ENCODE peak calls at places on chromosome 2, in eight cellular contexts. I is HCT116; J is left lung; O is PC-3; M is IMR-90; S is breast epithelium; G is naive thymus-derived CD4-positive, alpha-beta T cell; V is CD4-positive, CD25-positive, alpha-beta regulatory T cell. B is an unnamed sample. For H3K36me3 and H3K4me1, the result is how much of the 10 kb centered on the place peaks cover.

GRCh38 chr2:124112966-124113365 is 87.9 kb downstream of the CNTNAP5 start:
- DNase-seq in I (no peak), J (no peak), O (peak), M (peak), S (no peak), G (no peak), V (no peak), B (no peak)

GRCh38 chr2:234451852-234452625 is 44.8 kb downstream of the ARL4C start:
- DNase-seq in I (no peak), J (no peak), O (peak), M (peak), S (no peak), G (peak), V (peak), B (no peak)

GRCh38 chr2:175687465-175687864 is 314.6 kb downstream of the LNPK start:
- DNase-seq in I (no peak), J (no peak), O (no peak), M (no peak), S (no peak), G (no peak), V (no peak), B (no peak)

GRCh38 chr2:128777091-128778045 is 458.7 kb upstream of the HS6ST1 start:
- DNase-seq in I (no peak), J (peak), O (no peak), M (no peak), S (peak), G (no peak), V (no peak), B (peak)

GRCh38 chr2:237438082-237438925 is 24.3 kb upstream of the COL6A3 start:
- DNase-seq in I (no peak), J (no peak), O (peak), M (no peak), S (no peak), G (no peak), V (no peak), B (no peak)

GRCh38 chr2:222477962-222478608 is 53.7 kb downstream of the SGPP2 start:
- DNase-seq in I (no peak), J (no peak), O (no peak), M (no peak), S (no peak), G (no peak), V (no peak), B (no peak)

GRCh38 chr2:118085173-118086023 is 2.9 kb upstream of the INSIG2 start:
- DNase-seq in I (no peak), J (no peak), O (peak), M (no peak), S (no peak), G (no peak), V (no peak), B (no peak)

GRCh38 chr2:160371251-160372009 is 122.2 kb downstream of the RBMS1 start:
- DNase-seq in I (no peak), J (no peak), O (no peak), M (no peak), S (no peak), G (no peak), V (no peak), B (no peak)

GRCh38 chr2:222813177-222813843 is 47.5 kb upstream of the ACSL3 start:
- DNase-seq in I (no peak), J (no peak), O (peak), M (no peak), S (no peak), G (no peak), V (peak), B (no peak)

GRCh38 chr2:72925328-72925943 is 8.1 kb downstream of the EMX1 start:
- DNase-seq in I (no peak), J (no peak), O (no peak), M (no peak), S (no peak), G (no peak), V (no peak), B (peak)

GRCh38 chr2:224833986-224834385 is 117.8 kb upstream of the CCDC195 start:
- DNase-seq in I (no peak), J (no peak), O (no peak), M (no peak), S (no peak), G (no peak), V (no peak), B (no peak)

GRCh38 chr2:71467180-71467815 is 13.9 kb downstream of the DYSF start:
- DNase-seq in I (no peak), J (no peak), O (no peak), M (no peak), S (no peak), G (no peak), V (no peak), B (no peak)

GRCh38 chr2:71466301-71467179 is 13.2 kb downstream of the DYSF start:
- DNase-seq in I (no peak), J (peak), O (peak), M (no peak), S (no peak), G (no peak), V (peak), B (peak)

GRCh38 chr2:71464389-71464788 is 11.0 kb downstream of the DYSF start:
- DNase-seq in I (no peak), J (no peak), O (no peak), M (no peak), S (no peak), G (no peak), V (no peak), B (no peak)

GRCh38 chr2:71465961-71466300 is 12.6 kb downstream of the DYSF start:
- DNase-seq in I (no peak), J (no peak), O (no peak), M (no peak), S (no peak), G (no peak), V (no peak), B (no peak)

DNA sequence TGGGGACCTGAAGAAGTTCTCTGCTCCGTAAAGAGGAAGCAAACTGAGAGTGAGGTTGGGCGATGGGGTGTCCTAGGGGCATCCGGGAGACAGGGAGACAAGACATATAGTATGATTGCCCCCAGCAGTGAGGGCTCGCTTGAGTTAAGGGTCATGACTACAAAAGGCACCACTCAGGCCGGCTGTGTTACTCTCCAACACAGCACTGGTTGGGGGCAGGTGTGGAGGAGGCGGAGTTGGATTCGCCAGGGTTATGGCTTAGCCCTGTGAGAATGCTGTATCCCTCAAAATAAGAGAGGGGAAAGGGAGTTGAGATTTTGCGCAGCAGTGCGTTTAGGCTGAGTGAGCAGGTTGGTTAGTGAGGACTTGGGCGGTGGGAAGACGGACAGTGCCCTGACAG is 12.0 kb downstream of the DYSF start:
- DNase-seq in I (no peak), J (no peak), O (no peak), M (no peak), S (no peak), G (no peak), V (no peak), B (no peak)
- H3K36me3 ChIP-seq in I (under half), J (under half), O (under half), M (under half), S (under half), G (under half), V (under half), B (under half)

DNA sequence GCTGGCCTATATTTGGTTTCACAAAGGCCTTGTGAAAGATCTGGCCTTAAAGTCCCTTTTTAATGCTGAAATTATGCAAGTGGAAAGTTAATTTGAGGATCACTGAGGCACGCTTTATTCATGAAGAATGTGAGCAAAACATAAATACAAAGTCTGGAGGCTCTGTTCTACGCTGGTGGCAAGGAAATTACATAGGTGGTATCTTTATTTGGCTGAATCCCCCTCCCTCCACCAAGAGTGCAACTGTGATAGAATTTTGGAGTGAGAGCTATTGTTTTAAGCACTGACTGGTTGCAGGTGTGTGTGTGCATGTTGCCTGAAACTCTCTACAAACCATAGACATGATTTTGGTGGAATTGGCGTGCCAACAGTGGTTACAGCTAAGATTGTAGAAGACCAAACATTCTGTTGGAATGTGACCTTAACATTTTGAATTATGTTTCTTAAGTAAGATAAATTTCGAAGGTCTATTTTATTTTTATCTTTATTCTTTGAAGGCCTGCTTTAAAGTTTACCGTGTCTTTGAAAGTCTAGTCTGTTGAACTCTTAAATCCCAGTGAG is 114.3 kb downstream of the SPTBN1 start:
- DNase-seq in I (no peak), J (no peak), O (no peak), M (no peak), S (no peak), G (no peak), V (no peak), B (no peak)
- H3K4me1 ChIP-seq in I (under half), J (half or more), O (half or more), M (under half), S (under half), G (half or more), V (half or more), B (under half)

GRCh38 chr2:217900010-217900779 is 102.6 kb downstream of the TNS1 start:
- DNase-seq in I (no peak), J (no peak), O (peak), M (no peak), S (no peak), G (no peak), V (no peak), B (no peak)

GRCh38 chr2:217901826-217902225 is 101.0 kb downstream of the TNS1 start:
- DNase-seq in I (no peak), J (peak), O (no peak), M (peak), S (no peak), G (no peak), V (no peak), B (no peak)

GRCh38 chr2:217901400-217901799 is 101.4 kb downstream of the TNS1 start:
- DNase-seq in I (no peak), J (no peak), O (no peak), M (no peak), S (no peak), G (no peak), V (no peak), B (no peak)

GRCh38 chr2:217899231-217900009 is 103.4 kb downstream of the TNS1 start:
- DNase-seq in I (peak), J (peak), O (peak), M (peak), S (no peak), G (no peak), V (no peak), B (peak)

GRCh38 chr2:217900780-217901360 is 101.9 kb downstream of the TNS1 start:
- DNase-seq in I (no peak), J (no peak), O (no peak), M (no peak), S (no peak), G (no peak), V (no peak), B (no peak)
- H3K4me3 ChIP-seq in I (no peak), J (peak), O (no peak), M (no peak), S (no peak), G (no peak), V (no peak), B (no peak)

DNA sequence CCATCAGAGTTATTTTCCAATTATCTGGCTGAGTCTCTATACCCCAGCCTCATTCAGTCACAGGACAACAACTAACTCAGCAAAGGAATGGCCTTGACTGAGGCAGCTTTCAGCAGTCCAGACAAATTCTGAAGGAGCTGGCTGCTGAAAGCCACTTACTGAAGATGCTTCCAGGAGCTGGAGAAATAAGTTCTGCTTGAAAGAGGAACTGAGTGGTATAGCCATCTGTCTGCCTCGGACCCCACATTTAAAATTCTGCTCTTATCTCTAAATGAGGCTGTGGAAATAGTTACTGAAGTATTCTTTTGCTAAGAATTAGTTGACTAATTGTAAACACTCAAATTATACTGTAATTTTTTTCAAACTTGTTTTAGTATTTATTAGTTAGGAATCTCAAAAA is 9.1 kb upstream of the GPD2 start:
- DNase-seq in I (no peak), J (no peak), O (no peak), M (no peak), S (no peak), G (no peak), V (no peak), B (no peak)
- H3K36me3 ChIP-seq in I (under half), J (under half), O (under half), M (under half), S (under half), G (under half), V (under half), B (under half)

DNA sequence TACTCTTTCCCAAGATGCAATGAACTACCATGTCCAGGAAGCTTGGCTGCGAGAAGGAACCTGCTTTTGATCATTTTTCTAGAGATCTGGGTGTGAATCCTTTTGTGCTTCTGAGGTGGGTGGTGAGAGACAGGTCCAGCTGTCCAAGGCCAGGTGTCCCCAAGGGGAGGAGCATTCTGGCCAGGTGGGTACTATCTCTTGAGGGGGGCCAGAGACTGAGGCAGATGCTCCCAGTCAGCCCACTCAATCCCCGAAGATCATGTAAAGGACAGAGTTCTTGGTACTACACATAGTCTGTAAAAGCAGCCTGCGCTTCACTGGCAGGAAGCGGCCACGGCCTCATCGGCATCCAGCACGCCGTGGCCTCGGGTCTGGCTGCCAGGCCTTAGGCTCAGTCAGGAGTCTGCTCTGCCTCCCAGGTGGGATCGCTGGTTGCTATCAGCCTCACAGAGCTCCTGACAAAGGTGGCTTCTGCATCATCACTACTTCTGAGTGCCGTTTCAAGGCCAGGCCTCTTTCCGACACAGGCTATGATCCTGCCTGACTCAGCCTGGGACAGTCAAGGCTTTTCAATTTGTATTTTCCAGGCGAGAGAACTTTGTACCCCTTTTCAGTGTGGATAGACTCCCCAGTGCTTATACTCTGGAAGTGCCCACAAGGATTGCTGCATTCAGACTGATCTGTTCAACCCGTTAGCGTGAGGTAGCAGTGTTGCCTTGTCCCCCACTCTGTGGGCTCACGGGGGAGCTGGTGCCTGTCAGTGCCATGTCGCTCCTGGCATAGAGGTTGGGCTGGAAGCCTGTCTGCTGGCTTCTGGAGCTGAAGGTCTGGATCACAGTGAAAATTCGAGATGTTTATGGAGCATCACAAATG is 29.1 kb downstream of the STK25 start:
- DNase-seq in I (no peak), J (no peak), O (no peak), M (no peak), S (no peak), G (no peak), V (no peak), B (no peak)
- H3K4me1 ChIP-seq in I (under half), J (under half), O (under half), M (under half), S (under half), G (under half), V (under half), B (under half)

DNA sequence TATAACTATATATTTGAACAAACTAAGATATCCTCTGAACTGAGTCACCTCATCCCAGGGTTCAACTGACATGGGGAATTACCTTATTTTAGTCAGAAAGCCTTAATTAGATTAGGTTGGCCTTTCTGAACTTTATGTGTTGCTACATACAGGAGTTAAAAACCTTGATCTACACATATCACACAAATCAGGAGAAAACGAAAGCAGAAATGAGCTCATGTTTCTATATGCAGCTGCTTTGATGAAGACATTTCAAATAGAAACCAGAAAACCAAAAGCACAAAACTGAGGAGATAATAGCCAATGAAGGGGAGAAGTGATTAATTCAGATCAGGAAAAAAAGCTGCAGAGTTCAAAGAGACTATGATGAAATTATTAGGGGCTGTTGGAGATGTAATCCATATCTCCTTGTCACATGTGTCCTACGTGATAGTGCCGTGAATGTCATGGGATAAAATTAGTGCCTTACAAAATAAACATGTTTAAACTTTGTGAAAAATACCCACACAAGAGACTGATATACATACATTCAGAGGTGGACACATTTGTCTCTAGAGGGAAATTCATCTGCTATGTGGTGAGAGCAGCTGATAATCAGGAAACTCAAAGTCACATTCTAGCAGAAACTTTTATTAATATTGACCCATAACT is 255.0 kb downstream of the CAMKMT start:
- DNase-seq in I (no peak), J (no peak), O (no peak), M (no peak), S (no peak), G (peak), V (peak), B (no peak)
- H3K4me3 ChIP-seq in I (no peak), J (no peak), O (no peak), M (no peak), S (no peak), G (peak), V (peak), B (no peak)

DNA sequence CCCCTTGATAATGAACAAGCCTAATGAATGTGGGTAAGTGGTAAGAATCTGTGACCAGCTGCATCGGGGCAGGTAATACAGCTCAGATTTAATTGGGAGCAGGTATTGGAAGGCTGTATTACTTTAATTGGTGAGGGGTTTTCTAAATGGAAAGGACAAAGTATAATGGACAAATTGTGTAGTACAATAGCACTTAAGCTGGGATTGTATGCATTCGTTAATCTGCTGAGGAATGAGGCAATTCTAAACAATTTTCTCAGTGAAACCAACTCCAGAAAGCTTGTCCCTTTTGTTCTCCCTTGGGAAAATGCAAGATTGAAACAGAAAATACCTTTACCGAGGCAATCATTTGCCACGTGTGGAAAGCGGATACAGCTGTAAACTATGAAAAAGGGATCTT is 801.6 kb upstream of the POU3F3 start:
- DNase-seq in I (no peak), J (no peak), O (no peak), M (no peak), S (no peak), G (no peak), V (no peak), B (no peak)
- H3K36me3 ChIP-seq in I (under half), J (under half), O (under half), M (under half), S (under half), G (under half), V (under half), B (under half)

GRCh38 chr2:239125726-239126675 is 274.8 kb downstream of the HDAC4 start:
- DNase-seq in I (no peak), J (peak), O (no peak), M (no peak), S (no peak), G (no peak), V (no peak), B (no peak)

GRCh38 chr2:239127513-239127912 is 273.3 kb downstream of the HDAC4 start:
- DNase-seq in I (no peak), J (peak), O (no peak), M (no peak), S (no peak), G (no peak), V (no peak), B (no peak)

GRCh38 chr2:239121600-239122012 is 273.7 kb downstream of the TWIST2 start:
- DNase-seq in I (no peak), J (peak), O (no peak), M (no peak), S (no peak), G (no peak), V (no peak), B (no peak)

GRCh38 chr2:239122711-239123110 is 274.8 kb downstream of the TWIST2 start:
- DNase-seq in I (no peak), J (peak), O (no peak), M (no peak), S (no peak), G (no peak), V (no peak), B (no peak)

DNA sequence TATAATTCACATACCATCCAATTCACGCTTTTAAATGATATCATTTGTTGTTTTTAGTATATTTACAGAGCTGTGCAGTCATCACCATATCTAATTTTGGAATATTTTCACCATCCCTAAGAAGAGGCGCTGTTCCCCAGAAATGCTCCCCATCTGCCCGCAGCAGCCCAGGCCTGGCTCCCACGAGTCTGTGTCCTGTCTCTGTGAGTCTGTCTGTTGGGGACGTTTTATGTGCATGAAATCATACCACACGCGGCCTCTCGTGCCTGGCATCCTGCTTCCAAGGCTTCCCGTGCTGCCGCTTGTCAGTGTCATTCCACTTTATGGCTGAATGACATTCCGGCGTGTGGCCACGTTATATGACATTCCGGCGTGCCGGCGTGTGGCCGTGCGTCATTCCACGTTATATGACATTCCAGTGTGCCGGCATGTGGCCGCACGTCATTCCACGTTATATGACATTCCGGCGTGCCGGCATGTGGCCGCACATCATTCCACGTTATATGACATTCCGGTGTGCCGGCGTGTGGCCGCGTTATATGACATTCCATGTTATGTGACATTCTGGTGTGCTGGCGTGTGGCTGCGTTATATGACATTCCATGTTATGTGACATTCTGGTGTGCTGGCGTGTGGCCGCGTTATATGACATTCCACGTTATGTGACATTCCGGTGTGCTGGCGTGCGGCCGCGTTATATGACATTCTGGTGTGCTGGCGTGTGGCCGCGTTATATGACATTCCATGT is 276.4 kb downstream of the TWIST2 start:
- DNase-seq in I (no peak), J (peak), O (no peak), M (no peak), S (no peak), G (no peak), V (peak), B (no peak)
- H3K4me1 ChIP-seq in I (under half), J (under half), O (under half), M (under half), S (under half), G (under half), V (under half), B (under half)

B was measured in aorta.